ENCODE peak calls at places on chromosomes 4 and X, in nine cellular contexts. L, M, I, C, T, H, P, G and N are unnamed samples.

GRCh38 chrX:50704360-50704759 is 109.6 kb downstream of the SHROOM4 start:
- DNase-seq in L (no peak), M (no peak), I (no peak), C (no peak), T (no peak), H (no peak), P (no peak), G (no peak), N (no peak)

GRCh38 chrX:31658360-31658759 is 586.5 kb upstream of the FTHL17 start:
- DNase-seq in L (peak; percentile 8), M (peak; percentile 52), I (no peak), C (no peak), T (no peak), H (no peak), P (no peak), G (no peak), N (no peak)

GRCh38 chr4:147118523-147118922 is 172.9 kb upstream of the TTC29 start:
- DNase-seq in L (no peak), M (peak; percentile 77), I (no peak), C (no peak), T (peak; percentile 53), H (no peak), P (no peak), G (no peak), N (no peak)

GRCh38 chr4:2068566-2068965 is 9.4 kb downstream of the NAT8L start:
- DNase-seq in L (no peak), M (no peak), I (no peak), C (peak; percentile 49), T (no peak), H (no peak), P (no peak), G (no peak), N (no peak)

GRCh38 chr4:185665655-185666054 is 130.3 kb upstream of the PDLIM3 start:
- DNase-seq in L (no peak), M (no peak), I (no peak), C (no peak), T (no peak), H (no peak), P (no peak), G (no peak), N (no peak)

GRCh38 chr4:5918331-5919030 is 25.6 kb upstream of the CRMP1 start:
- DNase-seq in L (no peak), M (no peak), I (no peak), C (no peak), T (no peak), H (no peak), P (no peak), G (no peak), N (no peak)

GRCh38 chr4:107444-108429 is 16.6 kb upstream of the ZNF718 start:
- DNase-seq in L (no peak), M (no peak), I (no peak), C (peak; percentile 63), T (no peak), H (no peak), P (peak; percentile 17), G (no peak), N (no peak)

GRCh38 chr4:19224820-19225219 is 1026.9 kb upstream of the SLIT2 start:
- DNase-seq in L (no peak), M (peak; percentile 61), I (no peak), C (no peak), T (no peak), H (no peak), P (no peak), G (no peak), N (no peak)

GRCh38 chrX:368811-369562 is 17.7 kb downstream of the PPP2R3B start:
- DNase-seq in L (no peak), M (no peak), I (no peak), C (no peak), T (no peak), H (no peak), P (no peak), G (no peak), N (no peak)

GRCh38 chrX:44344194-44344593 is 722 bp upstream of the EFHC2 start:
- DNase-seq in L (no peak), M (no peak), I (peak; percentile 75), C (peak; percentile 55), T (peak; percentile 41), H (no peak), P (no peak), G (peak; percentile 34), N (no peak)

GRCh38 chrX:119505945-119506344 is 37.7 kb downstream of the SLC25A5 start:
- DNase-seq in L (no peak), M (no peak), I (no peak), C (no peak), T (no peak), H (no peak), P (no peak), G (no peak), N (no peak)

GRCh38 chrX:143094501-143095110 is 68.9 kb downstream of the SPANXN4 start:
- DNase-seq in L (no peak), M (peak; percentile 7), I (no peak), C (no peak), T (no peak), H (no peak), P (no peak), G (no peak), N (no peak)

GRCh38 chr4:52369649-52370048 is 289.5 kb downstream of the USP46 start:
- DNase-seq in L (no peak), M (no peak), I (no peak), C (no peak), T (no peak), H (no peak), P (no peak), G (no peak), N (no peak)

GRCh38 chr4:122746485-122746965 is 14.0 kb downstream of the BBS12 start:
- DNase-seq in L (peak; percentile 64), M (peak; percentile 28), I (peak; percentile 32), C (no peak), T (no peak), H (no peak), P (no peak), G (no peak), N (no peak)

GRCh38 chr4:3267576-3268394 is 18.8 kb downstream of the MSANTD1 start:
- DNase-seq in L (no peak), M (no peak), I (no peak), C (no peak), T (peak; percentile 30), H (no peak), P (no peak), G (no peak), N (no peak)

GRCh38 chr4:105808030-105808429 is 87.2 kb upstream of the NPNT start:
- DNase-seq in L (no peak), M (no peak), I (no peak), C (no peak), T (no peak), H (no peak), P (no peak), G (no peak), N (no peak)

GRCh38 chrX:125340508-125340907 is 20.8 kb downstream of the TEX13C start:
- DNase-seq in L (no peak), M (no peak), I (no peak), C (no peak), T (no peak), H (no peak), P (no peak), G (no peak), N (no peak)

GRCh38 chr4:73662709-73663546 is 42.7 kb upstream of the RASSF6 start:
- DNase-seq in L (peak; percentile 78), M (peak; percentile 89), I (no peak), C (no peak), T (no peak), H (no peak), P (no peak), G (no peak), N (no peak)

GRCh38 chr4:81648576-81649272 is 177.0 kb upstream of the RASGEF1B start:
- DNase-seq in L (no peak), M (peak; percentile 51), I (peak; percentile 42), C (no peak), T (no peak), H (no peak), P (no peak), G (no peak), N (no peak)

GRCh38 chrX:125203379-125203736 is 116.3 kb upstream of the TEX13C start:
- DNase-seq in L (no peak), M (no peak), I (no peak), C (peak; percentile 51), T (no peak), H (no peak), P (peak; percentile 19), G (no peak), N (peak; percentile 43)

GRCh38 chr4:95580226-95580625 is 31.5 kb upstream of the UNC5C start:
- DNase-seq in L (no peak), M (no peak), I (no peak), C (no peak), T (no peak), H (no peak), P (no peak), G (no peak), N (no peak)

GRCh38 chrX:153848325-153848724 is 18.0 kb upstream of the PDZD4 start:
- DNase-seq in L (no peak), M (no peak), I (no peak), C (no peak), T (no peak), H (no peak), P (no peak), G (no peak), N (no peak)

GRCh38 chrX:39527045-39527444 is 570.7 kb downstream of the BCOR start:
- DNase-seq in L (peak; percentile 76), M (peak; percentile 53), I (no peak), C (no peak), T (no peak), H (no peak), P (no peak), G (no peak), N (no peak)

GRCh38 chr4:94532016-94532789 is 80.5 kb downstream of the PDLIM5 start:
- DNase-seq in L (peak; percentile 34), M (peak; percentile 28), I (no peak), C (no peak), T (no peak), H (no peak), P (no peak), G (no peak), N (no peak)

GRCh38 chrX:55161581-55161980 is 58.6 kb upstream of the PAGE5 start:
- DNase-seq in L (no peak), M (no peak), I (peak; percentile 15), C (no peak), T (no peak), H (no peak), P (peak; percentile 2), G (no peak), N (peak; percentile 37)

GRCh38 chrX:94288325-94288724 is 614.3 kb downstream of the FAM133A start:
- DNase-seq in L (no peak), M (no peak), I (no peak), C (no peak), T (no peak), H (no peak), P (no peak), G (no peak), N (no peak)

GRCh38 chr4:75327804-75328512 is 186.2 kb downstream of the RCHY1 start:
- DNase-seq in L (no peak), M (peak; percentile 3), I (no peak), C (no peak), T (peak; percentile 71), H (no peak), P (no peak), G (no peak), N (no peak)

GRCh38 chr4:78720151-78720726 is 55.9 kb upstream of the BMP2K start:
- DNase-seq in L (no peak), M (no peak), I (no peak), C (no peak), T (no peak), H (no peak), P (no peak), G (no peak), N (no peak)

GRCh38 chr4:10140866-10141759 is 24.5 kb upstream of the WDR1 start:
- DNase-seq in L (no peak), M (no peak), I (no peak), C (no peak), T (no peak), H (no peak), P (no peak), G (no peak), N (no peak)

GRCh38 chr4:54539500-54540029 is 118.2 kb upstream of the KIT start:
- DNase-seq in L (no peak), M (peak; percentile 36), I (no peak), C (peak; percentile 80), T (peak; percentile 49), H (peak; percentile 41), P (peak; percentile 67), G (no peak), N (peak; percentile 56)